ENCODE peak calls at places on chromosomes 7 and 10, in four cellular contexts. Z is GM23248, H is iris pigment epithelial cell, J is cardiac muscle cell. P is an unnamed sample.

GRCh38 chr10:132790934-132791829 is 5.2 kb upstream of the NKX6-2 start:
- DNase-seq in Z (no peak), H (no peak), J (no peak), P (no peak)

GRCh38 chr7:151706568-151707469 is 170.1 kb downstream of the PRKAG2 start:
- DNase-seq in Z (peak), H (no peak), J (peak), P (no peak)

GRCh38 chr7:140230517-140230861 is 53.7 kb upstream of the KDM7A start:
- DNase-seq in Z (peak), H (no peak), J (no peak), P (peak)

GRCh38 chr7:129684777-129685176 is 73.3 kb downstream of the NRF1 start:
- DNase-seq in Z (no peak), H (no peak), J (peak), P (no peak)

GRCh38 chr7:81549484-81550016 is 220.3 kb downstream of the HGF start:
- DNase-seq in Z (no peak), H (no peak), J (no peak), P (no peak)

GRCh38 chr10:112790030-112790429 is 160.0 kb upstream of the TCF7L2 start:
- DNase-seq in Z (no peak), H (no peak), J (no peak), P (no peak)

GRCh38 chr10:92965314-92965713 is 95.3 kb upstream of the CYP26C1 start:
- DNase-seq in Z (peak), H (peak), J (peak), P (no peak)

GRCh38 chr7:118517275-118517674 is 292.8 kb downstream of the ANKRD7 start:
- DNase-seq in Z (no peak), H (peak), J (no peak), P (no peak)

GRCh38 chr10:59675812-59676211 is 33.8 kb downstream of the SLC16A9 start:
- DNase-seq in Z (peak), H (no peak), J (peak), P (no peak)

GRCh38 chr7:114426380-114426779 is 11.8 kb downstream of the FOXP2 start:
- DNase-seq in Z (no peak), H (no peak), J (no peak), P (no peak)

GRCh38 chr7:111765936-111766643 is 203.8 kb upstream of the IMMP2L start:
- DNase-seq in Z (no peak), H (peak), J (no peak), P (no peak)

GRCh38 chr7:149859369-149859768 is 14.4 kb upstream of the ATP6V0E2 start:
- DNase-seq in Z (no peak), H (no peak), J (no peak), P (no peak)

GRCh38 chr10:113381906-113382562 is 170.8 kb upstream of the HABP2 start:
- DNase-seq in Z (peak), H (peak), J (peak), P (no peak)

GRCh38 chr7:17638727-17639126 is 301.6 kb downstream of the SNX13 start:
- DNase-seq in Z (no peak), H (peak), J (peak), P (no peak)

GRCh38 chr10:104351067-104351681 is 2.5 kb upstream of the CFAP58 start:
- DNase-seq in Z (peak), H (peak), J (peak), P (no peak)

GRCh38 chr10:50310560-50311174 is 59.4 kb upstream of the ASAH2 start:
- DNase-seq in Z (no peak), H (no peak), J (peak), P (no peak)

GRCh38 chr7:39567294-39567693 is 1.1 kb downstream of the YAE1 start:
- DNase-seq in Z (peak), H (peak), J (peak), P (no peak)

GRCh38 chr10:119316729-119317097 is 109.3 kb downstream of the GRK5 start:
- DNase-seq in Z (peak), H (peak), J (peak), P (no peak)

GRCh38 chr10:95650232-95650631 is 6.3 kb downstream of the ALDH18A1 start:
- DNase-seq in Z (no peak), H (no peak), J (no peak), P (no peak)

GRCh38 chr7:101935521-101936141 is 118.2 kb downstream of the CUX1 start:
- DNase-seq in Z (no peak), H (no peak), J (no peak), P (no peak)

GRCh38 chr7:158955146-158955870 is 99.0 kb downstream of the DYNC2I1 start:
- DNase-seq in Z (no peak), H (no peak), J (no peak), P (no peak)

GRCh38 chr7:3204526-3204925 is 96.5 kb upstream of the SDK1 start:
- DNase-seq in Z (no peak), H (no peak), J (no peak), P (no peak)

GRCh38 chr7:142864980-142865747 is 10.3 kb downstream of the EPHB6 start:
- DNase-seq in Z (no peak), H (peak), J (no peak), P (no peak)

GRCh38 chr10:112904000-112904399 is 46.0 kb upstream of the TCF7L2 start:
- DNase-seq in Z (peak), H (peak), J (peak), P (no peak)

GRCh38 chr10:12042409-12042796 is 206 bp downstream of the UPF2 start:
- DNase-seq in Z (peak), H (peak), J (peak), P (no peak)

P was measured in testis.